ENCODE peak calls at places on chromosome 2, in six cellular contexts. W is tibial nerve, P is body of pancreas, F is K562, U is aorta, L is cardiac muscle cell. Q is an unnamed sample.

GRCh38 chr2:172198361-172198760 is 95.7 kb upstream of the DLX2 start:
- DNase-seq in L (no peak), P (no peak), U (no peak), W (no peak), F (no peak), Q (no peak)

GRCh38 chr2:113149553-113150257 is 22.3 kb downstream of the IL1RN start:
- DNase-seq in L (no peak), F (no peak), W (no peak), U (no peak), P (no peak), Q (no peak)

GRCh38 chr2:225437319-225437718 is 37.8 kb downstream of the NYAP2 start:
- DNase-seq in L (no peak), W (no peak), P (no peak), F (no peak), U (no peak), Q (no peak)

GRCh38 chr2:46643951-46644350 is 164.6 kb downstream of the TMEM247 start:
- DNase-seq in U (no peak), L (no peak), P (no peak), F (no peak), W (no peak), Q (no peak)

GRCh38 chr2:76387294-76387693 is 676.6 kb upstream of the GCFC2 start:
- DNase-seq in U (no peak), F (no peak), L (no peak), P (no peak), W (no peak), Q (no peak)

GRCh38 chr2:8276071-8276470 is 405.8 kb upstream of the ID2 start:
- DNase-seq in L (no peak), F (no peak), P (no peak), W (no peak), U (no peak), Q (no peak)

GRCh38 chr2:109417701-109418335 is 195.9 kb downstream of the SEPTIN10 start:
- DNase-seq in P (no peak), W (no peak), L (no peak), F (no peak), U (no peak), Q (no peak)

GRCh38 chr2:238155051-238155760 is 3.6 kb upstream of the ERFE start:
- DNase-seq in W (no peak), P (no peak), U (no peak), L (no peak), F (no peak), Q (no peak)

GRCh38 chr2:69227717-69228116 is 159.3 kb downstream of the GFPT1 start:
- DNase-seq in L (no peak), U (no peak), P (no peak), F (no peak), W (no peak), Q (no peak)

GRCh38 chr2:26561918-26562810 is 79.0 kb downstream of the CIB4 start:
- DNase-seq in P (peak; percentile 86), L (peak; percentile 69), W (no peak), F (peak; percentile 78), U (peak; percentile 89), Q (peak; percentile 65)

GRCh38 chr2:158935617-158936016 is 32.8 kb upstream of the TANC1 start:
- DNase-seq in U (no peak), W (no peak), P (no peak), L (no peak), F (no peak), Q (no peak)

GRCh38 chr2:238241970-238242369 is 2.1 kb upstream of the HES6 start:
- DNase-seq in L (no peak), F (no peak), U (no peak), P (no peak), W (no peak), Q (no peak)

GRCh38 chr2:222398446-222398885 is 25.9 kb upstream of the SGPP2 start:
- DNase-seq in L (peak; percentile 86), F (no peak), P (no peak), U (no peak), W (no peak), Q (no peak)

GRCh38 chr2:222399038-222399783 is 25.1 kb upstream of the SGPP2 start:
- DNase-seq in U (no peak), P (no peak), W (no peak), F (no peak), L (peak; percentile 83), Q (no peak)

GRCh38 chr2:222408684-222409083 is 15.7 kb upstream of the SGPP2 start:
- DNase-seq in L (no peak), U (no peak), F (no peak), P (no peak), W (no peak), Q (no peak)

DNA sequence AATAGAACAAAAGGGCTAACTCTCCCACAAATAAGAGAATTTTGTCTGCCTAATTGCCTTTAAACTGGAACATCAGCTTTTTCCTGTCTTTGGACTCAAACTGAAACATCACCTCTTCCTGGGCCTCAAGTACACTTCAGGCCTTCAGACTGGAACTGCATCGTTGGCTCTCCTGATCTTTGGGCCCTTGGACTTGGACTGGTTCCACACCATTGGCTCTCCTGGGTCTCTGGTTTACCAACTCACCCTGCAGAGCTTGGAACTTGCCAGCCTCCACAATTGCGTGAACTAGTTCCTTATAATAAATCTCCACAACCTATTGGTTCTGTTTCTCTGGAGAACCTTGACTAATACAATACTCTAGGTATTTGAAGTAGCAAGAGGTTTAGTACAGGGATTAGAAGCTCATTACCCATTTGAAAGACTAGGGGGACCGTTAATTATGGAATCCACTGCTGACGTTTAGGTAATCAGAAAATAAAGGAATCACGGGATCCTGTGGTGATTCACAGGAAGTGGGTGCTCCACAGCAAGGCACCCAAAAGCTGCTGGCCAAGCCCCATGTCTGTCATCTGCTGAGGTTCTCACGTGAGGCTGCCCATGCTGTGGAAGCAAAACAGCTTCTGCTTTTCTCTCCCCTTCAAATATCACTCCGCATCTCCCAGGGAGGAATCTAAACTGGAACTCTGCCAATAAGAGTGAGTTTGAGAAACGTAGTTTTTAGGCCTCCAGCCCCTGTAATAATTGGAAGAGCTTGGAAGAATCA is 20.0 kb upstream of the SGPP2 start:
- DNase-seq in W (no peak), U (no peak), P (no peak), L (no peak), F (no peak), Q (no peak)
- H3K36me3 ChIP-seq in W (no peaks in the 10 kb centered on the region), U (no peaks in the 10 kb centered on the region), P (no peaks in the 10 kb centered on the region), L (no peaks in the 10 kb centered on the region), F (no peaks in the 10 kb centered on the region), Q (no peaks in the 10 kb centered on the region)

DNA sequence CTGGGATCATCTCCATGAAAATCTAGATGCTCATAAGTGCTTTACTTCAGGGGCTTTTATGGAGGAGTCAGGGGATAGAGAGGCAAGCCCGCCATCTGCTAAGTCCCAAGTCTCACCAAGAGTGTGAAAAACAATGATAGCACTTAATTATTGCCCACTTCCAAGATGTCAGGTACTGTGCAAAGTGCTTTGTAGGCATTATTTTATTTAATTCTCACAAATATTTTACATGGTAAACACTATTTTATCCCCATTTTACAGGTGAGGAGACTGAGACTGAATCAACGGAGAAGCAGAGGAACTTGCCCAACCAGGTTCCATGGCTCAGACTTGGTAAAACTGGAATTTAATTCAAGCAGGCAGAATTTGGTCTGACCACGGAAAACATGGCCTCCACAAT is 147.5 kb downstream of the ACKR3 start:
- DNase-seq in P (no peak), F (no peak), U (no peak), W (no peak), L (no peak), Q (no peak)
- H3K27me3 ChIP-seq in P (no peaks in the 10 kb centered on the region), F (peaks cover 19% of the 10 kb centered on the region), U (no peaks in the 10 kb centered on the region), W (no peaks in the 10 kb centered on the region), L (no peaks in the 10 kb centered on the region), Q (no peaks in the 10 kb centered on the region)

DNA sequence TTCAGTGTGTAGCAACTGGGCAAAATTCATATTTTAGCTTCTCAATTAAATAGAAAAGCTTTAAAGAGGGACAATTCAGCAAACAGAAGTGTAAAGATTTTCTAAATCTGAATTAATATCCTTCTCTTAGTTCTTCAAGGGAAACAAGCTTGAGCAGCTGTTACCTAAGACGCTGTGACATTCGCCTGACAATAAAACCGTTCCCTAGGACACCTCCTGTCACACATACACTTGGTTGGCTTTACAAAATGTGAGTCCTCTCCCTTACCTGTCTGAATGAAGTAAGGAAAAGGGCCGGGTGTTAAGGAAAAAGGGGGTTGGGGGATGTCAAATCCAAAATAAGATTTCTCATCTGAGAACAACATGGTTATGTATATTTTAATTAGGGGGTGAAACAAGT is 2.1 kb downstream of the SERTAD2 start:
- DNase-seq in P (no peak), L (no peak), F (no peak), W (no peak), U (no peak), Q (no peak)
- H3K4me3 ChIP-seq in P (no peak overlapping the region), L (peak overlapping the region; percentile 90), F (peak overlapping the region; percentile 91), W (no peak overlapping the region), U (no peak overlapping the region), Q (no peak overlapping the region)

DNA sequence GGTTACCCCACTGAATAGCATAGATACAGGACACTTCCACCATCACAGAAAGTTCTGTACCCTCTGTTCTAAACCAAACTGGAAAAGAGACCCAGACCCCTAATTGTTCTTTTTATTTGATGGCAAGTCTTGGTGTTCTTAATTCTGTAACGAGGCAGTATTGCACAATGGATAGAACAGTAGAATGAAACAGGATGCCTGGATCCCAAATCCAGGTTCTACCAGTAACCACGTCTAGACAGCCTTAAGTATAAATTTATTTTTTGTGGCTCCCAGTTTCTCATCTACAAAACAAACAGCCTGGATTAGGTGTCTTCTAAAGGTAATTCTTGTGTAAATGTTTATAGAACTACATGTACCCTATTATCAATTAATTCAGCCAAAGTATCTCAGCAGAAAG is 23.7 kb downstream of the SMC6 start:
- DNase-seq in P (no peak), L (no peak), W (no peak), F (no peak), U (no peak), Q (no peak)
- H3K36me3 ChIP-seq in P (no peaks in the 10 kb centered on the region), L (peaks cover 37% of the 10 kb centered on the region), W (no peaks in the 10 kb centered on the region), F (peaks cover 84% of the 10 kb centered on the region), U (peaks cover 3% of the 10 kb centered on the region), Q (peaks cover 14% of the 10 kb centered on the region)

DNA sequence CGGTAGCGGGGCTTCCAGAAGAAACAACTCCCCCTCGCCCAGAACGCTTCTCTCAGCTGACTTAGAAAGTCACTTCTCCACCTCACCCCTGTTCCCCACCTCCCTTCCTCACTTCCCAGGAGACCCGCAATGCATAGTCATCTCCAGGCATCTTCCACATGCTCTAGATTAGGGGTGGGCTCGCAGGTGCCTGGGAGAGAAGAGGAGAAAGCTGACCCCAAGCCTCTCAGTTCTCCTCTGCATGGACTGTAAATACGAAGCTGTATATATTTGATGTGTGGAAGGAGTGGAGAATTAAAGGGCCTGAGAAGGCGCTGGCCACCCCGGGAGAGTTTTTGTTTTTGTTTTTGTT is 1.8 kb downstream of the MAL start:
- DNase-seq in W (no peak), U (no peak), F (no peak), L (no peak), P (no peak), Q (no peak)
- H3K27me3 ChIP-seq in W (no peaks in the 10 kb centered on the region), U (no peaks in the 10 kb centered on the region), F (peaks cover 75% of the 10 kb centered on the region), L (peaks cover 97% of the 10 kb centered on the region), P (peaks cover 8% of the 10 kb centered on the region), Q (peaks cover 67% of the 10 kb centered on the region)

GRCh38 chr2:176745543-176746331 is 466.9 kb upstream of the HNRNPA3 start:
- DNase-seq in P (no peak), L (no peak), F (no peak), U (no peak), W (no peak), Q (no peak)
- H3K4me3 ChIP-seq in P (no peak overlapping the region), L (no peak overlapping the region), F (no peak overlapping the region), U (no peak overlapping the region), W (no peak overlapping the region), Q (no peak overlapping the region)

GRCh38 chr2:227529871-227530270 is 57.9 kb downstream of the AGFG1 start:
- DNase-seq in F (no peak), W (no peak), L (no peak), P (no peak), U (no peak), Q (no peak)

GRCh38 chr2:227528803-227529202 is 56.8 kb downstream of the AGFG1 start:
- DNase-seq in U (no peak), L (no peak), W (no peak), P (no peak), F (no peak), Q (no peak)

GRCh38 chr2:227524665-227525064 is 52.7 kb downstream of the AGFG1 start:
- DNase-seq in F (no peak), U (no peak), W (no peak), L (no peak), P (no peak), Q (no peak)
- H3K36me3 ChIP-seq in F (peaks cover 67% of the 10 kb centered on the region), U (no peaks in the 10 kb centered on the region), W (no peaks in the 10 kb centered on the region), L (peaks cover 14% of the 10 kb centered on the region), P (no peaks in the 10 kb centered on the region), Q (peaks cover 9% of the 10 kb centered on the region)

Q was measured in H7.